ENCODE peak calls at places on chromosomes 12 and 14, in ten cellular contexts. G, F, O, Q, L, K, T, W, N and I are unnamed samples.
A peak's percentile ranks its signal among the peaks of the same experiment; 100 is the strongest.

GRCh38 chr12:111747333-111747732 is 19.4 kb upstream of the ALDH2 start:
- DNase-seq in G (no peak), K (no peak), F (no peak), Q (no peak), N (no peak), L (no peak), T (no peak), W (no peak), O (no peak), I (no peak)

GRCh38 chr12:468671-469389 is 9.1 kb downstream of the B4GALNT3 start:
- DNase-seq in T (no peak), G (no peak), L (peak; percentile 33), K (no peak), W (no peak), Q (no peak), F (no peak), N (no peak), O (no peak), I (no peak)

GRCh38 chr14:104239185-104239775 is 100.9 kb downstream of the KIF26A start:
- DNase-seq in T (no peak), L (no peak), K (no peak), G (no peak), F (no peak), W (no peak), O (no peak), Q (no peak), N (no peak), I (no peak)

GRCh38 chr12:79121486-79121885 is 256.9 kb downstream of the SYT1 start:
- DNase-seq in F (peak; percentile 44), N (no peak), T (no peak), Q (no peak), G (no peak), W (peak; percentile 29), K (no peak), L (peak; percentile 18), O (peak; percentile 23), I (no peak)

GRCh38 chr12:23906329-23906728 is 43.1 kb downstream of the SOX5 start:
- DNase-seq in F (no peak), T (no peak), Q (no peak), N (no peak), O (peak; percentile 93), G (no peak), W (no peak), L (peak; percentile 22), K (no peak), I (no peak)

GRCh38 chr14:104507443-104507842 is 72.1 kb upstream of the C14orf180 start:
- DNase-seq in T (no peak), L (no peak), W (no peak), G (no peak), F (no peak), Q (no peak), K (no peak), N (no peak), O (peak; percentile 57), I (no peak)

GRCh38 chr14:29717906-29718305 is 209.7 kb downstream of the PRKD1 start:
- DNase-seq in T (no peak), G (no peak), N (no peak), F (no peak), L (peak; percentile 26), W (no peak), K (no peak), O (peak; percentile 40), Q (no peak), I (no peak)

GRCh38 chr12:64099430-64099829 is 122.7 kb downstream of the KICS2 start:
- DNase-seq in W (no peak), F (peak; percentile 43), Q (no peak), T (no peak), L (peak; percentile 99), N (no peak), G (no peak), K (no peak), O (no peak), I (no peak)

GRCh38 chr14:75995372-75996041 is 9.9 kb downstream of the IFT43 start:
- DNase-seq in K (no peak), O (no peak), Q (peak; percentile 62), L (peak; percentile 84), G (peak; percentile 73), F (no peak), W (no peak), N (no peak), T (no peak), I (no peak)

GRCh38 chr14:55701638-55702037 is 121.6 kb downstream of the KTN1 start:
- DNase-seq in W (no peak), N (peak; percentile 29), Q (no peak), L (peak; percentile 18), O (no peak), K (no peak), G (no peak), F (no peak), T (no peak), I (no peak)

GRCh38 chr12:2149091-2149490 is 96.3 kb downstream of the CACNA1C start:
- DNase-seq in L (peak; percentile 63), W (no peak), Q (no peak), G (no peak), T (no peak), F (no peak), N (no peak), O (no peak), K (no peak), I (no peak)

GRCh38 chr12:88639361-88639760 is 59.1 kb upstream of the KITLG start:
- DNase-seq in K (no peak), N (no peak), L (peak; percentile 65), W (no peak), O (no peak), G (no peak), T (no peak), Q (no peak), F (no peak), I (peak; percentile 62)

GRCh38 chr12:66963901-66964300 is 285.0 kb upstream of the GRIP1 start:
- DNase-seq in N (no peak), K (no peak), W (no peak), Q (no peak), G (no peak), O (no peak), T (no peak), L (no peak), F (no peak), I (no peak)

GRCh38 chr14:58131386-58131785 is 20.6 kb downstream of the ARMH4 start:
- DNase-seq in Q (no peak), F (no peak), T (no peak), W (no peak), K (no peak), O (peak; percentile 51), N (no peak), G (no peak), L (peak; percentile 16), I (no peak)

GRCh38 chr14:106843951-106844483 is 1317.6 kb downstream of the TMEM121 start:
- DNase-seq in N (peak; percentile 42), F (peak; percentile 65), O (no peak), W (no peak), K (no peak), T (no peak), G (peak; percentile 70), L (no peak), Q (no peak), I (peak; percentile 11)

GRCh38 chr14:20656274-20656673 is 14.8 kb upstream of the OR6S1 start:
- DNase-seq in G (no peak), L (no peak), T (no peak), F (no peak), O (no peak), Q (no peak), W (no peak), N (no peak), K (no peak), I (no peak)

GRCh38 chr14:106228541-106229158 is 702.3 kb downstream of the TMEM121 start:
- DNase-seq in W (no peak), G (no peak), F (no peak), K (no peak), T (no peak), N (no peak), O (no peak), Q (no peak), L (no peak), I (no peak)

GRCh38 chr14:96407980-96408570 is 16.1 kb downstream of the AK7 start:
- DNase-seq in G (no peak), T (no peak), L (no peak), K (no peak), N (no peak), W (no peak), F (no peak), O (no peak), Q (no peak), I (no peak)

GRCh38 chr12:108635997-108636808 is 2.5 kb upstream of the SELPLG start:
- DNase-seq in F (no peak), K (no peak), Q (no peak), N (peak; percentile 63), W (no peak), L (no peak), G (no peak), O (no peak), T (no peak), I (no peak)

GRCh38 chr14:38882533-38882932 is 220.5 kb downstream of the SEC23A start:
- DNase-seq in O (no peak), L (no peak), F (no peak), G (no peak), K (no peak), W (no peak), T (no peak), Q (no peak), N (no peak), I (peak; percentile 33)

GRCh38 chr12:12628013-12628412 is 16.3 kb downstream of the CREBL2 start:
- DNase-seq in T (no peak), G (no peak), F (no peak), O (no peak), Q (no peak), N (no peak), W (no peak), L (peak; percentile 6), K (no peak), I (no peak)

GRCh38 chr12:100871335-100871734 is 76.8 kb downstream of the ANO4 start:
- DNase-seq in O (no peak), W (no peak), G (no peak), N (no peak), F (no peak), K (no peak), Q (no peak), T (no peak), L (no peak), I (no peak)

GRCh38 chr12:123105427-123105826 is 45.5 kb downstream of the PITPNM2 start:
- DNase-seq in W (peak; percentile 34), K (no peak), T (no peak), L (no peak), G (no peak), O (peak; percentile 88), F (no peak), Q (no peak), N (no peak), I (peak; percentile 86)

GRCh38 chr14:97917169-97917568 is 1120.0 kb downstream of the VRK1 start:
- DNase-seq in F (no peak), Q (no peak), O (no peak), L (no peak), T (no peak), K (no peak), G (no peak), N (no peak), W (no peak), I (no peak)

GRCh38 chr12:29725587-29726320 is 58.0 kb downstream of the TMTC1 start:
- DNase-seq in N (peak; percentile 4), Q (peak; percentile 68), G (no peak), T (peak; percentile 42), K (no peak), F (no peak), O (no peak), L (peak; percentile 78), W (no peak), I (no peak)

GRCh38 chr14:100754020-100754419 is 27.3 kb downstream of the DLK1 start:
- DNase-seq in N (no peak), O (no peak), W (no peak), K (no peak), F (no peak), L (no peak), Q (no peak), T (no peak), G (peak; percentile 18), I (no peak)

GRCh38 chr14:34465069-34465859 is 3.2 kb upstream of the SPTSSA start:
- DNase-seq in F (no peak), W (no peak), K (no peak), L (peak; percentile 54), Q (no peak), G (no peak), O (peak; percentile 55), T (peak; percentile 59), N (no peak), I (peak; percentile 99)

GRCh38 chr14:32102152-32102787 is 25.2 kb downstream of the ARHGAP5 start:
- DNase-seq in G (no peak), O (no peak), F (no peak), N (peak; percentile 24), T (no peak), Q (no peak), K (no peak), L (no peak), W (no peak), I (no peak)